ENCODE peak calls at places on chromosomes 11 and 22, in eight cellular contexts. One of them, this sample, is unnamed.

GRCh38 chr22:40719599-40719998 is 40.3 kb downstream of the MCHR1 start:
- DNase-seq in fibroblast of lung: no peak
- DNase-seq in neuronal stem cell: no peak
- DNase-seq in colonic mucosa: no peak
- DNase-seq in kidney: no peak
- DNase-seq in left lung: no peak
- DNase-seq in naive thymus-derived CD4-positive, alpha-beta T cell: no peak
- DNase-seq in CD8-positive, alpha-beta memory T cell: no peak
- DNase-seq in this sample: no peak

GRCh38 chr11:121672630-121673487 is 220.1 kb upstream of the SORL1-AS1 start:
- DNase-seq in fibroblast of lung: peak; percentile 45
- DNase-seq in neuronal stem cell: no peak
- DNase-seq in colonic mucosa: no peak
- DNase-seq in kidney: no peak
- DNase-seq in left lung: no peak
- DNase-seq in naive thymus-derived CD4-positive, alpha-beta T cell: no peak
- DNase-seq in CD8-positive, alpha-beta memory T cell: no peak
- DNase-seq in this sample: no peak

GRCh38 chr11:71268706-71269321 is 16.4 kb upstream of the SHANK2 start:
- DNase-seq in fibroblast of lung: no peak
- DNase-seq in neuronal stem cell: no peak
- DNase-seq in colonic mucosa: peak; percentile 41
- DNase-seq in kidney: no peak
- DNase-seq in left lung: no peak
- DNase-seq in naive thymus-derived CD4-positive, alpha-beta T cell: no peak
- DNase-seq in CD8-positive, alpha-beta memory T cell: no peak
- DNase-seq in this sample: no peak

GRCh38 chr11:327581-327923 is 6.9 kb upstream of the IFITM3 start:
- DNase-seq in fibroblast of lung: no peak
- DNase-seq in neuronal stem cell: no peak
- DNase-seq in colonic mucosa: no peak
- DNase-seq in kidney: no peak
- DNase-seq in left lung: peak; percentile 43
- DNase-seq in naive thymus-derived CD4-positive, alpha-beta T cell: no peak
- DNase-seq in CD8-positive, alpha-beta memory T cell: no peak
- DNase-seq in this sample: no peak

GRCh38 chr22:49402169-49402568 is 425.5 kb downstream of the BRD1 start:
- DNase-seq in fibroblast of lung: no peak
- DNase-seq in neuronal stem cell: no peak
- DNase-seq in colonic mucosa: peak; percentile 4
- DNase-seq in kidney: peak; percentile 36
- DNase-seq in left lung: no peak
- DNase-seq in naive thymus-derived CD4-positive, alpha-beta T cell: no peak
- DNase-seq in CD8-positive, alpha-beta memory T cell: no peak
- DNase-seq in this sample: no peak

GRCh38 chr11:119460582-119460981 is 37.6 kb upstream of the THY1 start:
- DNase-seq in fibroblast of lung: peak; percentile 96
- DNase-seq in neuronal stem cell: no peak
- DNase-seq in colonic mucosa: no peak
- DNase-seq in kidney: no peak
- DNase-seq in left lung: no peak
- DNase-seq in naive thymus-derived CD4-positive, alpha-beta T cell: no peak
- DNase-seq in CD8-positive, alpha-beta memory T cell: no peak
- DNase-seq in this sample: peak; percentile 44

GRCh38 chr11:15897211-15897960 is 459.0 kb downstream of the SOX6 start:
- DNase-seq in fibroblast of lung: peak; percentile 18
- DNase-seq in neuronal stem cell: no peak
- DNase-seq in colonic mucosa: no peak
- DNase-seq in kidney: no peak
- DNase-seq in left lung: no peak
- DNase-seq in naive thymus-derived CD4-positive, alpha-beta T cell: no peak
- DNase-seq in CD8-positive, alpha-beta memory T cell: no peak
- DNase-seq in this sample: peak; percentile 90

GRCh38 chr11:25991476-25991875 is 340.5 kb upstream of the ANO3 start:
- DNase-seq in fibroblast of lung: no peak
- DNase-seq in neuronal stem cell: no peak
- DNase-seq in colonic mucosa: no peak
- DNase-seq in kidney: no peak
- DNase-seq in left lung: no peak
- DNase-seq in naive thymus-derived CD4-positive, alpha-beta T cell: no peak
- DNase-seq in CD8-positive, alpha-beta memory T cell: no peak
- DNase-seq in this sample: no peak

GRCh38 chr11:125070699-125071254 is 7.7 kb downstream of the SLC37A2 start:
- DNase-seq in fibroblast of lung: peak; percentile 84
- DNase-seq in neuronal stem cell: no peak
- DNase-seq in colonic mucosa: peak; percentile 64
- DNase-seq in kidney: peak; percentile 80
- DNase-seq in left lung: peak; percentile 90
- DNase-seq in naive thymus-derived CD4-positive, alpha-beta T cell: no peak
- DNase-seq in CD8-positive, alpha-beta memory T cell: no peak
- DNase-seq in this sample: no peak

GRCh38 chr11:134541355-134541754 is 129.3 kb upstream of the B3GAT1 start:
- DNase-seq in fibroblast of lung: no peak
- DNase-seq in neuronal stem cell: no peak
- DNase-seq in colonic mucosa: no peak
- DNase-seq in kidney: no peak
- DNase-seq in left lung: peak; percentile 61
- DNase-seq in naive thymus-derived CD4-positive, alpha-beta T cell: no peak
- DNase-seq in CD8-positive, alpha-beta memory T cell: no peak
- DNase-seq in this sample: peak; percentile 8

GRCh38 chr11:71917646-71918045 is 10.7 kb downstream of the XNDC1N start:
- DNase-seq in fibroblast of lung: no peak
- DNase-seq in neuronal stem cell: no peak
- DNase-seq in colonic mucosa: no peak
- DNase-seq in kidney: no peak
- DNase-seq in left lung: no peak
- DNase-seq in naive thymus-derived CD4-positive, alpha-beta T cell: no peak
- DNase-seq in CD8-positive, alpha-beta memory T cell: no peak
- DNase-seq in this sample: no peak

GRCh38 chr11:82899957-82900276 is 313 bp downstream of the PRCP start:
- DNase-seq in fibroblast of lung: no peak
- DNase-seq in neuronal stem cell: no peak
- DNase-seq in colonic mucosa: no peak
- DNase-seq in kidney: no peak
- DNase-seq in left lung: no peak
- DNase-seq in naive thymus-derived CD4-positive, alpha-beta T cell: no peak
- DNase-seq in CD8-positive, alpha-beta memory T cell: no peak
- DNase-seq in this sample: no peak

GRCh38 chr11:60959445-60959844 is 7.5 kb upstream of the SLC15A3 start:
- DNase-seq in fibroblast of lung: no peak
- DNase-seq in neuronal stem cell: no peak
- DNase-seq in colonic mucosa: no peak
- DNase-seq in kidney: no peak
- DNase-seq in left lung: no peak
- DNase-seq in naive thymus-derived CD4-positive, alpha-beta T cell: no peak
- DNase-seq in CD8-positive, alpha-beta memory T cell: no peak
- DNase-seq in this sample: no peak

GRCh38 chr11:73577496-73577917 is 20.4 kb downstream of the FAM168A start:
- DNase-seq in fibroblast of lung: peak; percentile 40
- DNase-seq in neuronal stem cell: no peak
- DNase-seq in colonic mucosa: no peak
- DNase-seq in kidney: no peak
- DNase-seq in left lung: no peak
- DNase-seq in naive thymus-derived CD4-positive, alpha-beta T cell: no peak
- DNase-seq in CD8-positive, alpha-beta memory T cell: no peak
- DNase-seq in this sample: peak; percentile 34

GRCh38 chr11:2300936-2301630 is 635 bp downstream of the C11orf21 start:
- DNase-seq in fibroblast of lung: no peak
- DNase-seq in neuronal stem cell: no peak
- DNase-seq in colonic mucosa: no peak
- DNase-seq in kidney: peak; percentile 66
- DNase-seq in left lung: peak; percentile 88
- DNase-seq in naive thymus-derived CD4-positive, alpha-beta T cell: peak; percentile 25
- DNase-seq in CD8-positive, alpha-beta memory T cell: no peak
- DNase-seq in this sample: no peak

GRCh38 chr11:31806186-31806943 is 4.8 kb downstream of the PAX6 start:
- DNase-seq in fibroblast of lung: no peak
- DNase-seq in neuronal stem cell: no peak
- DNase-seq in colonic mucosa: peak; percentile 9
- DNase-seq in kidney: no peak
- DNase-seq in left lung: peak; percentile 70
- DNase-seq in naive thymus-derived CD4-positive, alpha-beta T cell: no peak
- DNase-seq in CD8-positive, alpha-beta memory T cell: no peak
- DNase-seq in this sample: no peak

GRCh38 chr11:101867951-101868350 is 46.9 kb upstream of the CEP126 start:
- DNase-seq in fibroblast of lung: peak; percentile 8
- DNase-seq in neuronal stem cell: no peak
- DNase-seq in colonic mucosa: no peak
- DNase-seq in kidney: no peak
- DNase-seq in left lung: no peak
- DNase-seq in naive thymus-derived CD4-positive, alpha-beta T cell: no peak
- DNase-seq in CD8-positive, alpha-beta memory T cell: no peak
- DNase-seq in this sample: no peak

GRCh38 chr11:110349109-110349996 is 52.9 kb upstream of the RDX start:
- DNase-seq in fibroblast of lung: no peak
- DNase-seq in neuronal stem cell: no peak
- DNase-seq in colonic mucosa: no peak
- DNase-seq in kidney: no peak
- DNase-seq in left lung: no peak
- DNase-seq in naive thymus-derived CD4-positive, alpha-beta T cell: peak; percentile 79
- DNase-seq in CD8-positive, alpha-beta memory T cell: no peak
- DNase-seq in this sample: peak; percentile 87

GRCh38 chr11:2703487-2704141 is 3.8 kb upstream of the KCNQ1OT1 start:
- DNase-seq in fibroblast of lung: no peak
- DNase-seq in neuronal stem cell: no peak
- DNase-seq in colonic mucosa: no peak
- DNase-seq in kidney: peak; percentile 40
- DNase-seq in left lung: peak; percentile 45
- DNase-seq in naive thymus-derived CD4-positive, alpha-beta T cell: no peak
- DNase-seq in CD8-positive, alpha-beta memory T cell: peak; percentile 3
- DNase-seq in this sample: no peak

GRCh38 chr11:93073026-93073425 is 103.6 kb downstream of the MTNR1B start:
- DNase-seq in fibroblast of lung: no peak
- DNase-seq in neuronal stem cell: no peak
- DNase-seq in colonic mucosa: no peak
- DNase-seq in kidney: no peak
- DNase-seq in left lung: no peak
- DNase-seq in naive thymus-derived CD4-positive, alpha-beta T cell: no peak
- DNase-seq in CD8-positive, alpha-beta memory T cell: no peak
- DNase-seq in this sample: no peak

GRCh38 chr11:36057372-36058045 is 113.6 kb downstream of the LDLRAD3 start:
- DNase-seq in fibroblast of lung: peak; percentile 92
- DNase-seq in neuronal stem cell: no peak
- DNase-seq in colonic mucosa: no peak
- DNase-seq in kidney: no peak
- DNase-seq in left lung: no peak
- DNase-seq in naive thymus-derived CD4-positive, alpha-beta T cell: no peak
- DNase-seq in CD8-positive, alpha-beta memory T cell: no peak
- DNase-seq in this sample: no peak

GRCh38 chr11:67398661-67399563 is 2.7 kb downstream of the PPP1CA start:
- DNase-seq in fibroblast of lung: no peak
- DNase-seq in neuronal stem cell: no peak
- DNase-seq in colonic mucosa: no peak
- DNase-seq in kidney: no peak
- DNase-seq in left lung: no peak
- DNase-seq in naive thymus-derived CD4-positive, alpha-beta T cell: no peak
- DNase-seq in CD8-positive, alpha-beta memory T cell: peak; percentile 48
- DNase-seq in this sample: no peak
- H3K4me3 ChIP-seq in fibroblast of lung: no peak overlapping the region
- H3K4me3 ChIP-seq in neuronal stem cell: no peak overlapping the region
- H3K4me3 ChIP-seq in colonic mucosa: no peak overlapping the region
- H3K4me3 ChIP-seq in kidney: no peak overlapping the region
- H3K4me3 ChIP-seq in left lung: no peak overlapping the region
- H3K4me3 ChIP-seq in naive thymus-derived CD4-positive, alpha-beta T cell: no peak overlapping the region
- H3K4me3 ChIP-seq in CD8-positive, alpha-beta memory T cell: no peak overlapping the region
- H3K4me3 ChIP-seq in this sample: no peak overlapping the region

GRCh38 chr22:43726296-43726695 is 85.8 kb downstream of the EFCAB6 start:
- DNase-seq in fibroblast of lung: peak; percentile 23
- DNase-seq in neuronal stem cell: no peak
- DNase-seq in colonic mucosa: no peak
- DNase-seq in kidney: no peak
- DNase-seq in left lung: no peak
- DNase-seq in naive thymus-derived CD4-positive, alpha-beta T cell: no peak
- DNase-seq in CD8-positive, alpha-beta memory T cell: no peak
- DNase-seq in this sample: no peak
- H3K27ac ChIP-seq in fibroblast of lung: no peak overlapping the region
- H3K27ac ChIP-seq in neuronal stem cell: no peak overlapping the region
- H3K27ac ChIP-seq in colonic mucosa: no peak overlapping the region
- H3K27ac ChIP-seq in kidney: no peak overlapping the region
- H3K27ac ChIP-seq in left lung: no peak overlapping the region
- H3K27ac ChIP-seq in naive thymus-derived CD4-positive, alpha-beta T cell: no peak overlapping the region
- H3K27ac ChIP-seq in CD8-positive, alpha-beta memory T cell: no peak overlapping the region
- H3K27ac ChIP-seq in this sample: no peak overlapping the region

GRCh38 chr11:117972044-117972443 is 14.2 kb upstream of the IL10RA start:
- DNase-seq in fibroblast of lung: no peak
- DNase-seq in neuronal stem cell: no peak
- DNase-seq in colonic mucosa: no peak
- DNase-seq in kidney: no peak
- DNase-seq in left lung: no peak
- DNase-seq in naive thymus-derived CD4-positive, alpha-beta T cell: no peak
- DNase-seq in CD8-positive, alpha-beta memory T cell: no peak
- DNase-seq in this sample: no peak
- H3K4me3 ChIP-seq in fibroblast of lung: no peak overlapping the region
- H3K4me3 ChIP-seq in neuronal stem cell: no peak overlapping the region
- H3K4me3 ChIP-seq in colonic mucosa: no peak overlapping the region
- H3K4me3 ChIP-seq in kidney: no peak overlapping the region
- H3K4me3 ChIP-seq in left lung: no peak overlapping the region
- H3K4me3 ChIP-seq in naive thymus-derived CD4-positive, alpha-beta T cell: no peak overlapping the region
- H3K4me3 ChIP-seq in CD8-positive, alpha-beta memory T cell: no peak overlapping the region
- H3K4me3 ChIP-seq in this sample: no peak overlapping the region

GRCh38 chr22:17578129-17578754 is 14.9 kb downstream of the SLC25A18 start:
- DNase-seq in fibroblast of lung: peak; percentile 65
- DNase-seq in neuronal stem cell: no peak
- DNase-seq in colonic mucosa: no peak
- DNase-seq in kidney: peak; percentile 82
- DNase-seq in left lung: no peak
- DNase-seq in naive thymus-derived CD4-positive, alpha-beta T cell: no peak
- DNase-seq in CD8-positive, alpha-beta memory T cell: no peak
- DNase-seq in this sample: no peak

GRCh38 chr22:17575681-17576080 is 12.4 kb downstream of the SLC25A18 start:
- DNase-seq in fibroblast of lung: no peak
- DNase-seq in neuronal stem cell: no peak
- DNase-seq in colonic mucosa: no peak
- DNase-seq in kidney: peak; percentile 12
- DNase-seq in left lung: no peak
- DNase-seq in naive thymus-derived CD4-positive, alpha-beta T cell: no peak
- DNase-seq in CD8-positive, alpha-beta memory T cell: no peak
- DNase-seq in this sample: no peak

GRCh38 chr22:17570851-17571631 is 7.7 kb downstream of the SLC25A18 start:
- DNase-seq in fibroblast of lung: peak; percentile 97
- DNase-seq in neuronal stem cell: no peak
- DNase-seq in colonic mucosa: peak; percentile 30
- DNase-seq in kidney: peak; percentile 89
- DNase-seq in left lung: no peak
- DNase-seq in naive thymus-derived CD4-positive, alpha-beta T cell: no peak
- DNase-seq in CD8-positive, alpha-beta memory T cell: no peak
- DNase-seq in this sample: no peak

GRCh38 chr22:17576475-17576874 is 13.2 kb downstream of the SLC25A18 start:
- DNase-seq in fibroblast of lung: no peak
- DNase-seq in neuronal stem cell: no peak
- DNase-seq in colonic mucosa: no peak
- DNase-seq in kidney: peak; percentile 66
- DNase-seq in left lung: no peak
- DNase-seq in naive thymus-derived CD4-positive, alpha-beta T cell: no peak
- DNase-seq in CD8-positive, alpha-beta memory T cell: no peak
- DNase-seq in this sample: no peak

DNA sequence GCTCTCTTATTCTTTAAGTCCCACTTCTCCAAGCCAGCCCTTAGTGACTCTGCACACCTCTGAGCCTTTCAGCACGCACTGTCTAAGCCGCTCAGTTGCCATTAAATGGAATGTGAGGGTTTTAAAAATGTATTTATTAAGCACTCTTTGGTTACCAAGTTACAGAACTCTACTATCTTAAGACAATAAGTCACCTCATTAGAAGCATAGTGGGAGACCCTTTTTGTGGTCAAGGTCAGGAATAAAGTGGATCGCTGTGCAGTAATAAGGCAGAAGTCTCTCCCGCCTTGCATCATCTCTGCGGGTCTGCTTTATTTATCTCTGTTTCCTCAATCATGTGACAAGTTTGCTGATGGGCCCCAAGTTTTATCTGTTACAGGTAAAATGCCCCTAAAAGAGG is 11.9 kb downstream of the SLC25A18 start:
- DNase-seq in fibroblast of lung: no peak
- DNase-seq in neuronal stem cell: no peak
- DNase-seq in colonic mucosa: no peak
- DNase-seq in kidney: no peak
- DNase-seq in left lung: no peak
- DNase-seq in naive thymus-derived CD4-positive, alpha-beta T cell: no peak
- DNase-seq in CD8-positive, alpha-beta memory T cell: no peak
- DNase-seq in this sample: no peak
- H3K27ac ChIP-seq in fibroblast of lung: no peak overlapping the region
- H3K27ac ChIP-seq in neuronal stem cell: no peak overlapping the region
- H3K27ac ChIP-seq in colonic mucosa: no peak overlapping the region
- H3K27ac ChIP-seq in kidney: no peak overlapping the region
- H3K27ac ChIP-seq in left lung: no peak overlapping the region
- H3K27ac ChIP-seq in naive thymus-derived CD4-positive, alpha-beta T cell: no peak overlapping the region
- H3K27ac ChIP-seq in CD8-positive, alpha-beta memory T cell: no peak overlapping the region
- H3K27ac ChIP-seq in this sample: no peak overlapping the region